ENCODE peak calls at places on chromosomes 13 and 19, in six cellular contexts. Z, P, I, M, S and H are unnamed samples.

GRCh38 chr19:39192846-39193245 is 3.9 kb upstream of the NCCRP1 start:
- DNase-seq in Z (no peak), P (no peak), I (no peak), M (no peak), S (no peak), H (no peak)

GRCh38 chr19:46885411-46885810 is 24.6 kb downstream of the ARHGAP35 start:
- DNase-seq in Z (no peak), P (no peak), I (no peak), M (no peak), S (no peak), H (no peak)

GRCh38 chr19:56273563-56274117 is 1.1 kb downstream of the EDDM13 start:
- DNase-seq in Z (no peak), P (no peak), I (peak; percentile 47), M (no peak), S (no peak), H (no peak)

GRCh38 chr19:58399903-58400637 is 4.6 kb downstream of the RNF225 start:
- DNase-seq in Z (peak; percentile 17), P (no peak), I (peak; percentile 83), M (no peak), S (no peak), H (no peak)

GRCh38 chr19:34276614-34277013 is 22.3 kb downstream of the GARRE1 start:
- DNase-seq in Z (no peak), P (no peak), I (peak; percentile 62), M (no peak), S (no peak), H (no peak)

GRCh38 chr19:43776285-43776684 is 4.5 kb downstream of the KCNN4 start:
- DNase-seq in Z (no peak), P (no peak), I (no peak), M (peak; percentile 65), S (no peak), H (no peak)

GRCh38 chr13:41075034-41075433 is 13.7 kb downstream of the WBP4 start:
- DNase-seq in Z (no peak), P (no peak), I (peak; percentile 31), M (peak; percentile 56), S (no peak), H (peak; percentile 21)

GRCh38 chr19:33503791-33504444 is 17.7 kb downstream of the PEPD start:
- DNase-seq in Z (no peak), P (no peak), I (no peak), M (no peak), S (no peak), H (no peak)

GRCh38 chr13:49082653-49083536 is 107.2 kb downstream of the FNDC3A start:
- DNase-seq in Z (no peak), P (no peak), I (no peak), M (no peak), S (no peak), H (no peak)

GRCh38 chr13:98044301-98044700 is 90.8 kb downstream of the IPO5 start:
- DNase-seq in Z (no peak), P (no peak), I (no peak), M (peak; percentile 55), S (no peak), H (no peak)

GRCh38 chr13:50898338-50898737 is 11.3 kb upstream of the RNASEH2B start:
- DNase-seq in Z (no peak), P (no peak), I (no peak), M (no peak), S (no peak), H (no peak)

GRCh38 chr13:35723820-35724219 is 247.3 kb upstream of the MAB21L1 start:
- DNase-seq in Z (no peak), P (no peak), I (no peak), M (no peak), S (no peak), H (no peak)

GRCh38 chr13:74576504-74576903 is 442.3 kb upstream of the KLF12 start:
- DNase-seq in Z (no peak), P (no peak), I (no peak), M (no peak), S (no peak), H (no peak)

GRCh38 chr13:37495046-37495445 is 103.5 kb downstream of the POSTN start:
- DNase-seq in Z (no peak), P (no peak), I (peak; percentile 95), M (no peak), S (no peak), H (no peak)

GRCh38 chr19:1841209-1841924 is 6.9 kb downstream of the REXO1 start:
- DNase-seq in Z (no peak), P (no peak), I (no peak), M (no peak), S (no peak), H (no peak)

GRCh38 chr13:50969691-50970090 is 60.1 kb downstream of the RNASEH2B start:
- DNase-seq in Z (no peak), P (no peak), I (peak; percentile 76), M (peak; percentile 62), S (no peak), H (peak; percentile 15)

GRCh38 chr13:70923863-70924752 is 815.9 kb upstream of the KLHL1 start:
- DNase-seq in Z (no peak), P (no peak), I (no peak), M (no peak), S (no peak), H (no peak)

GRCh38 chr13:67296511-67296910 is 66.4 kb upstream of the PCDH9 start:
- DNase-seq in Z (no peak), P (no peak), I (no peak), M (no peak), S (no peak), H (no peak)

GRCh38 chr13:28231642-28232041 is 93.3 kb downstream of the PAN3 start:
- DNase-seq in Z (no peak), P (no peak), I (no peak), M (no peak), S (no peak), H (no peak)

GRCh38 chr19:33252971-33253370 is 27.3 kb upstream of the SLC7A10 start:
- DNase-seq in Z (no peak), P (no peak), I (no peak), M (no peak), S (no peak), H (no peak)

GRCh38 chr13:103130681-103131210 is 64.5 kb upstream of the SLC10A2 start:
- DNase-seq in Z (no peak), P (no peak), I (no peak), M (no peak), S (no peak), H (no peak)

GRCh38 chr19:53004242-53004641 is 9.5 kb upstream of the ERVV-1 start:
- DNase-seq in Z (no peak), P (no peak), I (no peak), M (no peak), S (no peak), H (no peak)

GRCh38 chr19:43525836-43526771 is 897 bp downstream of the ETHE1 start:
- DNase-seq in Z (no peak), P (no peak), I (peak; percentile 21), M (peak; percentile 64), S (no peak), H (no peak)

GRCh38 chr13:24187185-24187584 is 26.7 kb downstream of the SPATA13 start:
- DNase-seq in Z (no peak), P (no peak), I (no peak), M (no peak), S (no peak), H (peak; percentile 17)

GRCh38 chr13:50275392-50276063 is 260.3 kb downstream of the KCNRG start:
- DNase-seq in Z (no peak), P (no peak), I (peak; percentile 76), M (no peak), S (no peak), H (no peak)

GRCh38 chr13:79631260-79631659 is 150.3 kb downstream of the NDFIP2 start:
- DNase-seq in Z (no peak), P (no peak), I (peak; percentile 92), M (no peak), S (no peak), H (no peak)

GRCh38 chr13:20492641-20493040 is 33.0 kb downstream of the CRYL1 start:
- DNase-seq in Z (no peak), P (no peak), I (peak; percentile 27), M (no peak), S (no peak), H (peak; percentile 32)

GRCh38 chr13:39035204-39035603 is 2.7 kb downstream of the PROSER1 start:
- DNase-seq in Z (no peak), P (no peak), I (peak; percentile 67), M (no peak), S (no peak), H (no peak)

GRCh38 chr19:32318884-32319520 is 26.4 kb upstream of the ZNF507 start:
- DNase-seq in Z (no peak), P (no peak), I (peak; percentile 20), M (peak; percentile 78), S (no peak), H (no peak)

GRCh38 chr13:40109324-40109958 is 454.0 kb downstream of the COG6 start:
- DNase-seq in Z (no peak), P (no peak), I (no peak), M (no peak), S (no peak), H (no peak)

GRCh38 chr19:294819-295686 is 3.9 kb upstream of the PLPP2 start:
- DNase-seq in Z (no peak), P (no peak), I (peak; percentile 66), M (peak; percentile 97), S (no peak), H (peak; percentile 8)

GRCh38 chr13:75145926-75146325 is 336.0 kb downstream of the TBC1D4 start:
- DNase-seq in Z (no peak), P (no peak), I (no peak), M (no peak), S (no peak), H (no peak)

GRCh38 chr13:20826810-20827560 is 53.2 kb upstream of the EEF1AKMT1 start:
- DNase-seq in Z (no peak), P (no peak), I (no peak), M (no peak), S (no peak), H (no peak)

GRCh38 chr13:26061947-26062346 is 10.1 kb upstream of the SHISA2 start:
- DNase-seq in Z (no peak), P (no peak), I (no peak), M (no peak), S (no peak), H (no peak)